ENCODE peak calls at places on chromosomes 5 and 9, in nine cellular contexts. M is GM23338, N is PC-3, S is neural progenitor cell, W is GM23248, R is SK-N-SH, Z is HCT116, V is hepatocyte, Y is OCI-LY7. G is an unnamed sample. For H3K4me1, the result is how much of the 10 kb centered on the place peaks cover.

GRCh38 chr9:111393971-111394370 is 63.9 kb upstream of the OR2K2 start:
- DNase-seq in N (no peak), Y (no peak), R (no peak), S (no peak), Z (no peak), V (no peak), W (no peak), M (no peak), G (no peak)

GRCh38 chr5:73938280-73938937 is 312.4 kb downstream of the ARHGEF28 start:
- DNase-seq in Z (peak), V (no peak), R (no peak), Y (no peak), M (no peak), S (no peak), W (peak), N (peak), G (no peak)

GRCh38 chr5:121867403-121867802 is 15.7 kb downstream of the FTMT start:
- DNase-seq in N (no peak), W (peak), R (no peak), Z (no peak), M (peak), V (no peak), Y (no peak), S (no peak), G (no peak)

GRCh38 chr9:94952553-94953373 is 226.3 kb downstream of the AOPEP start:
- DNase-seq in S (no peak), R (no peak), V (no peak), Y (peak), M (no peak), N (no peak), W (peak), Z (no peak), G (peak)

GRCh38 chr5:130227699-130228098 is 323.4 kb downstream of the CHSY3 start:
- DNase-seq in R (no peak), M (peak), Z (no peak), S (no peak), Y (no peak), N (no peak), V (no peak), W (no peak), G (no peak)

GRCh38 chr9:127185931-127186781 is 63.7 kb upstream of the ANGPTL2 start:
- DNase-seq in W (peak), R (peak), S (peak), Y (no peak), M (no peak), N (no peak), Z (no peak), V (peak), G (no peak)

GRCh38 chr5:138077064-138077696 is 6.7 kb upstream of the WNT8A start:
- DNase-seq in S (peak), M (peak), Z (peak), Y (peak), N (peak), W (peak), V (peak), R (peak), G (peak)

GRCh38 chr5:53362521-53362941 is 117.9 kb upstream of the FST start:
- DNase-seq in S (no peak), N (peak), V (no peak), Z (no peak), Y (no peak), M (no peak), W (peak), R (no peak), G (no peak)

GRCh38 chr9:15499108-15499507 is 11.7 kb downstream of the PSIP1 start:
- DNase-seq in M (no peak), R (no peak), N (no peak), V (no peak), Z (no peak), Y (no peak), S (no peak), W (no peak), G (no peak)

GRCh38 chr5:148934895-148935400 is 108.5 kb downstream of the ADRB2 start:
- DNase-seq in R (no peak), V (no peak), W (peak), S (no peak), M (no peak), N (no peak), Z (no peak), Y (no peak), G (no peak)

GRCh38 chr5:164600929-164601535 is 1095.6 kb downstream of the MAT2B start:
- DNase-seq in V (no peak), R (no peak), M (no peak), N (no peak), W (no peak), S (no peak), Z (no peak), Y (no peak), G (no peak)

GRCh38 chr9:136852664-136853595 is 784 bp downstream of the MAMDC4 start:
- DNase-seq in N (no peak), R (no peak), S (no peak), W (no peak), M (no peak), Z (no peak), Y (no peak), V (no peak), G (no peak)

GRCh38 chr5:153400931-153401330 is 89.5 kb upstream of the GRIA1 start:
- DNase-seq in N (peak), Y (no peak), R (no peak), S (no peak), M (no peak), V (no peak), Z (no peak), W (peak), G (no peak)

GRCh38 chr9:89777544-89777943 is 172.7 kb downstream of the GADD45G start:
- DNase-seq in R (no peak), V (no peak), Y (no peak), S (no peak), W (no peak), Z (no peak), M (no peak), N (no peak), G (no peak)

GRCh38 chr5:115530426-115530825 is 14.1 kb downstream of the FEM1C start:
- DNase-seq in Y (no peak), N (no peak), R (no peak), S (no peak), M (no peak), V (no peak), Z (no peak), W (peak), G (no peak)

GRCh38 chr5:80156156-80156555 is 99.7 kb downstream of the SERINC5 start:
- DNase-seq in M (no peak), W (no peak), V (no peak), Y (no peak), N (no peak), S (peak), Z (no peak), R (no peak), G (no peak)

GRCh38 chr9:4559238-4560182 is 69.2 kb downstream of the SLC1A1 start:
- DNase-seq in W (no peak), R (no peak), N (no peak), V (no peak), M (no peak), S (no peak), Y (no peak), Z (no peak), G (no peak)

GRCh38 chr5:120124961-120125360 is 339.1 kb upstream of the PRR16 start:
- DNase-seq in N (no peak), R (no peak), M (no peak), Y (no peak), V (no peak), S (no peak), W (peak), Z (no peak), G (no peak)

GRCh38 chr9:132552041-132552440 is 30.4 kb upstream of the BARHL1 start:
- DNase-seq in Z (no peak), R (no peak), Y (no peak), N (no peak), S (no peak), V (no peak), M (no peak), W (no peak), G (no peak)

GRCh38 chr5:17907094-17907493 is 272.8 kb downstream of the TAF11L14 start:
- DNase-seq in M (no peak), N (no peak), Z (no peak), V (no peak), R (no peak), Y (no peak), S (no peak), W (no peak), G (no peak)

GRCh38 chr5:20678814-20679298 is 690.9 kb upstream of the CDH18 start:
- DNase-seq in R (no peak), S (no peak), Z (no peak), M (no peak), V (peak), N (peak), Y (no peak), W (peak), G (no peak)

GRCh38 chr5:170161069-170161468 is 55.4 kb downstream of the FOXI1 start:
- DNase-seq in M (no peak), V (no peak), Z (no peak), R (no peak), Y (no peak), N (no peak), S (no peak), W (peak), G (peak)
- TF ChIP-seq EZH2phosphoT487 in M (no peak), V (no peak), Z (no peak), R (no peak), Y (no peak), N (no peak), S (no peak), W (no peak), G (no peak)

GRCh38 chr9:131035548-131035947 is 26.6 kb downstream of the LAMC3 start:
- DNase-seq in Y (no peak), R (no peak), W (no peak), N (no peak), M (no peak), S (no peak), Z (no peak), V (no peak), G (no peak)

GRCh38 chr9:131031642-131032005 is 22.6 kb downstream of the LAMC3 start:
- DNase-seq in W (no peak), Z (no peak), Y (no peak), M (no peak), V (no peak), R (no peak), S (no peak), N (no peak), G (no peak)

GRCh38 chr9:131032384-131032783 is 23.4 kb downstream of the LAMC3 start:
- DNase-seq in W (no peak), R (no peak), V (no peak), Z (no peak), M (no peak), S (no peak), N (no peak), Y (no peak), G (no peak)

GRCh38 chr9:131034268-131034667 is 25.3 kb downstream of the LAMC3 start:
- DNase-seq in Z (no peak), V (no peak), Y (no peak), W (no peak), S (no peak), R (no peak), M (no peak), N (no peak), G (no peak)

GRCh38 chr9:131033269-131034224 is 24.6 kb downstream of the LAMC3 start:
- DNase-seq in M (no peak), R (no peak), Z (no peak), S (no peak), W (no peak), V (no peak), Y (no peak), N (no peak), G (no peak)
- H3K4me1 ChIP-seq in M (under half), R (under half), Z (under half), S (under half), W (under half), V (under half), Y (under half), N (under half), G (under half)

DNA sequence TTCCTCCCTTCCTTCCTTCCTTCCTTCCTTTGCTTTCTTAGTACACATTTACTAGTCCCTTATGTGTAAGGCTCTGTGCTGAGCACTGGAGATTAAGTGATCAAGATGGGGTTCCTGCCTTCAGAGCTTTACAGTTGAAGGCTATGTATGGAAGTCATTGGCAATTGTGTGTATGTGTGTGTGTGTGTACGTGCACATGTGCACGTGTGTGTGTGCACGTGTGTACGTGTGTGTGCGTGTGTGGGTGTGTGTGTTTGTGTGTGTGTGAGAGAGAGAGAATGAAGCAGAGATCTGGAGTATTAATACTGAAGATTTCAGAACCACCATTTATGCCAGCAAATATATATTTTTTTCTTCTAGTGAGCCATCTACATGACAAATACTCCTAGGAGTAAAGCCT is 184.9 kb upstream of the NFIB start:
- DNase-seq in Y (no peak), S (no peak), Z (no peak), R (no peak), V (no peak), N (no peak), M (no peak), W (no peak), G (no peak)
- TF ChIP-seq EZH2phosphoT487 in Y (no peak), S (no peak), Z (no peak), R (no peak), V (no peak), N (no peak), M (no peak), W (no peak), G (no peak)

GRCh38 chr5:112915831-112916230 is 6.2 kb downstream of the REEP5 start:
- DNase-seq in M (no peak), Y (no peak), S (no peak), V (no peak), R (no peak), Z (no peak), N (no peak), W (no peak), G (peak)
- H3K4me1 ChIP-seq in M (under half), Y (under half), S (under half), V (under half), R (under half), Z (under half), N (under half), W (under half), G (under half)